ENCODE peak calls at places on chromosome 7, in four cellular contexts. F is spleen, R is NCI-H1417, K is T-helper 2 cell. M is an unnamed sample.

GRCh38 chr7:152674860-152675760 is 831 bp downstream of the XRCC2 start:
- DNase-seq in F (no peak), R (peak), K (no peak), M (no peak)

GRCh38 chr7:134690016-134690415 is 43.4 kb downstream of the BPGM start:
- DNase-seq in F (no peak), R (no peak), K (no peak), M (no peak)

GRCh38 chr7:389911-390601 is 100.1 kb downstream of the FOXL3 start:
- DNase-seq in F (peak), R (no peak), K (no peak), M (no peak)

GRCh38 chr7:106217089-106217542 is 67.7 kb downstream of the NAMPT start:
- DNase-seq in F (peak), R (no peak), K (no peak), M (no peak)

GRCh38 chr7:5702876-5703571 is 78.4 kb downstream of the RNF216 start:
- DNase-seq in F (no peak), R (peak), K (no peak), M (no peak)

GRCh38 chr7:51467384-51468017 is 150.9 kb upstream of the COBL start:
- DNase-seq in F (no peak), R (no peak), K (no peak), M (no peak)

GRCh38 chr7:27367930-27368549 is 125.4 kb downstream of the EVX1 start:
- DNase-seq in F (no peak), R (no peak), K (no peak), M (no peak)

GRCh38 chr7:37076668-37077067 is 352.4 kb upstream of the AOAH start:
- DNase-seq in F (no peak), R (no peak), K (no peak), M (no peak)

GRCh38 chr7:157615101-157615817 is 278.5 kb downstream of the DNAJB6 start:
- DNase-seq in F (no peak), R (no peak), K (no peak), M (no peak)

GRCh38 chr7:56287429-56288138 is 171.4 kb upstream of the NUPR2 start:
- DNase-seq in F (peak), R (peak), K (no peak), M (no peak)

GRCh38 chr7:131325179-131325840 is 2.4 kb upstream of the MKLN1 start:
- DNase-seq in F (no peak), R (no peak), K (no peak), M (no peak)

GRCh38 chr7:129307592-129307991 is 82.8 kb downstream of the AHCYL2 start:
- DNase-seq in F (no peak), R (no peak), K (no peak), M (no peak)

GRCh38 chr7:46932656-46933424 is 649.1 kb downstream of the TNS3 start:
- DNase-seq in F (no peak), R (no peak), K (no peak), M (no peak)

M was measured in T-helper 9 cell.